ENCODE peak calls at places on chromosomes 3 and 15, in five cellular contexts. I is ascending aorta; J is CD8-positive, alpha-beta T cell; N is neuronal stem cell; O is pancreas. L is an unnamed sample.

GRCh38 chr3:64022451-64023186 is 675 bp downstream of the PSMD6 start:
- DNase-seq in N (no peak), J (peak), I (no peak), O (peak), L (no peak)

GRCh38 chr3:111739241-111739952 is 119.7 kb upstream of the PHLDB2 start:
- DNase-seq in J (no peak), N (no peak), O (peak), I (no peak), L (no peak)

GRCh38 chr3:96467639-96468038 is 346.8 kb upstream of the EPHA6 start:
- DNase-seq in I (no peak), O (no peak), N (no peak), J (no peak), L (no peak)

GRCh38 chr3:104909721-104910120 is 457.0 kb upstream of the ALCAM start:
- DNase-seq in N (no peak), O (no peak), J (no peak), I (no peak), L (no peak)

GRCh38 chr15:72306211-72306785 is 13.7 kb downstream of the CELF6 start:
- DNase-seq in N (no peak), I (no peak), J (peak), O (no peak), L (peak)

GRCh38 chr3:137768361-137769320 is 4.5 kb downstream of the SOX14 start:
- DNase-seq in O (no peak), I (no peak), N (no peak), J (no peak), L (no peak)

GRCh38 chr3:72617420-72618024 is 230.7 kb downstream of the SHQ1 start:
- DNase-seq in I (no peak), J (no peak), O (no peak), N (no peak), L (no peak)

GRCh38 chr3:105801397-105801796 is 67.4 kb downstream of the CBLB start:
- DNase-seq in N (no peak), O (no peak), J (no peak), I (no peak), L (no peak)

GRCh38 chr3:177525987-177526712 is 328.9 kb upstream of the TBL1XR1 start:
- DNase-seq in J (no peak), I (no peak), N (no peak), O (no peak), L (no peak)

GRCh38 chr3:189139631-189140030 is 32.1 kb upstream of the TPRG1 start:
- DNase-seq in O (no peak), I (no peak), J (no peak), N (no peak), L (no peak)

GRCh38 chr15:99961011-99961441 is 227.8 kb upstream of the LYSMD4 start:
- DNase-seq in J (no peak), N (no peak), O (no peak), I (peak), L (no peak)

GRCh38 chr3:45223889-45224730 is 2.0 kb downstream of the TMEM158 start:
- DNase-seq in N (no peak), I (no peak), J (no peak), O (no peak), L (no peak)

GRCh38 chr3:170429050-170429449 is 10.4 kb downstream of the CLDN11 start:
- DNase-seq in N (no peak), I (no peak), J (no peak), O (no peak), L (no peak)

GRCh38 chr3:4776980-4777581 is 202.2 kb upstream of the BHLHE40 start:
- DNase-seq in N (no peak), J (no peak), O (no peak), I (no peak), L (no peak)

GRCh38 chr3:33054100-33055097 is 42.5 kb downstream of the GLB1 start:
- DNase-seq in O (no peak), J (no peak), I (no peak), N (no peak), L (no peak)

GRCh38 chr3:87025636-87026035 is 34.7 kb upstream of the VGLL3 start:
- DNase-seq in I (no peak), N (no peak), O (no peak), J (no peak), L (no peak)

GRCh38 chr15:66905185-66905584 is 160.2 kb upstream of the SMAD3 start:
- DNase-seq in I (no peak), N (no peak), J (no peak), O (no peak), L (no peak)

DNA sequence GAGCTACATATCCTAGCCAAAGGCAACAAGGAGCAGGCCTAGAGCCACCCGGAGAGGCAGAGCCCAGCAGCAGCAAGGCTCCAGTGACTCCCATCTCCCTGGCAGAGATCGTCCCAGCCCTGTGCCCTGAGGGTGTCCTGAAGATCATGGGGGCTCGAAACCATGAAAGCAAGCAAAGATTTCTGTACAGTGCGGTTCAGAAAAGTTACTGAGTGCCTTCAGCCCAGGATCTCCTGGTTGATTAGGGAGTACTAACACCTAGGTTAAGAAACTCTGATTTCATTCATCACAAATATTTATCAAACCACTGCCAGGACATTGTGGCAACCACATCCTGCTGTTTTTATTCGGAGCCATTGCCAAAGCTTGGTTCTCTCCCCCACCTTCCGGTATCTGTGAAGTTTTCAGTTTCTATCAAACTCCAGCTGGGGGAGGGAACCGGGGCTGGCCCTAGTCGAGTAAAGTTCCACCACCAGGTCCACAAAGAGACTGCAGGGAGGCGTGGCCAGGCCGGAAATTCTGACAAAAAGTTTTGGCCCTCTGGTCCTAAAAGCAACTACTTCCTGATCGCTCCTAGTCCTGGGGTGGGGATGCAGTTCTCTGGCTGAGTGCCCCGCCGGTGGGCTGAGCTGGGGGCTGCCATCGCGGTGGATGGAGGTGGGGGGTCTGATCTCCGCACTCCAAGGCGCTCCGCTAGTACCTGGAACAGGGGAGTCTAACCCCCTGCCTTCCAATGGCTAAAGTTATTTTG is 1.2 kb downstream of the RAB43 start:
- DNase-seq in O (peak), J (peak), N (peak), I (peak), L (peak)
- H3K27ac ChIP-seq in O (peak), J (peak), N (no peak), I (peak), L (no peak)

GRCh38 chr15:88909956-88910831 is 3.0 kb downstream of the MFGE8 start:
- DNase-seq in J (no peak), N (no peak), O (no peak), I (peak), L (no peak)
- H3K27ac ChIP-seq in J (no peak), N (no peak), O (no peak), I (peak), L (no peak)

GRCh38 chr3:65170357-65171090 is 482.7 kb upstream of the ADAMTS9 start:
- DNase-seq in N (no peak), O (peak), J (no peak), I (peak), L (no peak)
- H3K27ac ChIP-seq in N (no peak), O (no peak), J (no peak), I (peak), L (no peak)

GRCh38 chr15:57373882-57374276 is 2.4 kb upstream of the CGNL1 start:
- DNase-seq in N (no peak), J (no peak), O (no peak), I (no peak), L (no peak)

GRCh38 chr15:57373251-57373881 is 2.9 kb upstream of the CGNL1 start:
- DNase-seq in I (no peak), O (no peak), N (no peak), J (no peak), L (no peak)

GRCh38 chr15:57376695-57377477 is 581 bp downstream of the CGNL1 start:
- DNase-seq in J (no peak), I (peak), O (peak), N (peak), L (no peak)

GRCh38 chr15:57377478-57377847 is 1.2 kb downstream of the CGNL1 start:
- DNase-seq in I (no peak), N (no peak), J (no peak), O (no peak), L (no peak)

DNA sequence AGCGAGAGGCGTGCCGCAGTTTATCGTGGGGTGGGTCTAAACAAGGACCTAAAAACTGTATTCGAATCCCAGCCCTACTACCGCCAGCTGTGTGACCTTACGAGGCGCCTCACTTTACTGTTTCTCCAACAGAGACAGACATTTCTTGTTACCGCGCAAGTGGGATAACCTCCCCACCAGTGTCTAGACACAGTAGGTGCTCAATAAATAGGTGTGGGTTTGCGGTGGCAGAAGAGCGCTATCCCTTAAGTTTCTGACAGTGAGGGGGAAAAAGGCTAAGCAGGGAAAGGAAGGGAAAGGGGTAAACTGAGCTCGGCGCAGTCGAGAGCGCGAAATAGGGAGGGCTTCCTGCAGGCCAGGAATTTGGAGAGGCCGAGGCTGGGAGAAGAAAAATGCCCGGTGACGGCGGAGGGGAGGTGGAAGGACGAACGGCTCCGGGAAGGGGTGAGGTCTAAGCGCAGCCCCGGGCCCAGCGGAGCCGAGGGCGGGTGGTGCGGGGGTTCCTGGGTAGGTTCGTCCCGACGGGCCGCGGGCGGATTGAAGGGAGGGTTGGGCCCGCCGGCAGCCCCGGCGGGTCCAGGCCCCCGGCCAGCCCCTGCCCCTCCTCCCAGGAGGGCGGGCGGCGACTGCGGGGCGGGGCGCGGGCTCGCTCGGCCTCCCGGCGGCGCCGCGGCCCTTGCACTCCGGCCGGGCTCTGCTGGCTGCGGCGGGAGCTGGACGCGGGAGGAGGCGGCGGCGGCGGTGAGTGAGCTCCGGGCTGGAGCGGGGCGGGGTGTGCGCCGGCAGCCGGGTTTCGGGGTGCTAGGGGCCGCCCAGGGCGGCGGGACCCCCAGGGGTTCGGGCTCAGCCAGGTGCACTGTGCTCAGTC is at the start of gene CGNL1:
- DNase-seq in N (peak), I (peak), O (peak), J (no peak), L (no peak)
- H3K27ac ChIP-seq in N (no peak), I (peak), O (peak), J (no peak), L (no peak)

GRCh38 chr15:64093627-64094417 is at the start of gene CIAO2A:
- DNase-seq in N (peak), J (peak), I (peak), O (peak), L (peak)

GRCh38 chr15:64092864-64093626 is 593 bp downstream of the CIAO2A start:
- DNase-seq in J (peak), N (peak), O (peak), I (no peak), L (no peak)

GRCh38 chr15:64089553-64090280 is 3.9 kb downstream of the CIAO2A start:
- DNase-seq in N (no peak), O (no peak), J (no peak), I (no peak), L (no peak)

GRCh38 chr15:64090527-64090926 is 3.1 kb downstream of the CIAO2A start:
- DNase-seq in I (no peak), O (no peak), J (no peak), N (no peak), L (no peak)

GRCh38 chr15:64092075-64092820 is 1.4 kb downstream of the CIAO2A start:
- DNase-seq in N (no peak), O (no peak), I (no peak), J (no peak), L (no peak)
- H3K27ac ChIP-seq in N (no peak), O (no peak), I (no peak), J (no peak), L (no peak)

GRCh38 chr15:45181491-45182285 is 6.1 kb downstream of the SHF start:
- DNase-seq in O (no peak), I (no peak), J (no peak), N (no peak), L (no peak)
- H3K27ac ChIP-seq in O (no peak), I (no peak), J (no peak), N (no peak), L (no peak)

GRCh38 chr15:37095993-37096877 is 4.1 kb downstream of the MEIS2 start:
- DNase-seq in N (peak), O (no peak), J (no peak), I (no peak), L (no peak)
- H3K27ac ChIP-seq in N (no peak), O (peak), J (no peak), I (peak), L (no peak)

GRCh38 chr15:41730543-41730942 is 43.7 kb upstream of the MAPKBP1 start:
- DNase-seq in I (no peak), O (no peak), N (no peak), J (no peak), L (no peak)

GRCh38 chr15:41734079-41734478 is 40.2 kb upstream of the MAPKBP1 start:
- DNase-seq in O (no peak), N (no peak), J (no peak), I (no peak), L (no peak)

GRCh38 chr15:41732487-41732886 is 41.8 kb upstream of the MAPKBP1 start:
- DNase-seq in N (no peak), J (no peak), O (no peak), I (no peak), L (no peak)

GRCh38 chr15:41735033-41735432 is 39.3 kb upstream of the MAPKBP1 start:
- DNase-seq in N (no peak), J (no peak), I (no peak), O (no peak), L (no peak)
- H3K27ac ChIP-seq in N (no peak), J (no peak), I (no peak), O (no peak), L (no peak)

GRCh38 chr15:90036343-90036742 is 35.2 kb downstream of the ZNF710 start:
- DNase-seq in O (no peak), I (peak), N (peak), J (no peak), L (no peak)
- H3K27ac ChIP-seq in O (no peak), I (no peak), N (peak), J (no peak), L (no peak)

GRCh38 chr3:50078622-50079021 is 10.1 kb upstream of the RBM5 start:
- DNase-seq in N (no peak), O (no peak), I (no peak), J (no peak), L (no peak)
- H3K27ac ChIP-seq in N (no peak), O (no peak), I (no peak), J (no peak), L (no peak)